ENCODE peak calls at places on chromosomes 3 and 15, in five cellular contexts. One of them, this sample, is unnamed.

GRCh38 chr15:84759018-84759417 is 10.6 kb downstream of the ZNF592 start:
- DNase-seq in thyroid gland: no peak
- DNase-seq in CD4-positive, CD25-positive, alpha-beta regulatory T cell: no peak
- DNase-seq in tibial nerve: no peak
- DNase-seq in endodermal cell: no peak
- DNase-seq in this sample: no peak

GRCh38 chr15:72278737-72279136 is 6.4 kb upstream of the PARP6 start:
- DNase-seq in thyroid gland: no peak
- DNase-seq in CD4-positive, CD25-positive, alpha-beta regulatory T cell: no peak
- DNase-seq in tibial nerve: no peak
- DNase-seq in endodermal cell: no peak
- DNase-seq in this sample: no peak

GRCh38 chr3:56624725-56625124 is 58.3 kb downstream of the TASOR start:
- DNase-seq in thyroid gland: no peak
- DNase-seq in CD4-positive, CD25-positive, alpha-beta regulatory T cell: no peak
- DNase-seq in tibial nerve: no peak
- DNase-seq in endodermal cell: no peak
- DNase-seq in this sample: no peak

GRCh38 chr3:10937141-10937825 is 55.3 kb upstream of the SLC6A1 start:
- DNase-seq in thyroid gland: no peak
- DNase-seq in CD4-positive, CD25-positive, alpha-beta regulatory T cell: no peak
- DNase-seq in tibial nerve: no peak
- DNase-seq in endodermal cell: no peak
- DNase-seq in this sample: no peak

GRCh38 chr3:188749010-188749617 is 422.7 kb upstream of the TPRG1 start:
- DNase-seq in thyroid gland: peak; percentile 50
- DNase-seq in CD4-positive, CD25-positive, alpha-beta regulatory T cell: peak; percentile 57
- DNase-seq in tibial nerve: no peak
- DNase-seq in endodermal cell: peak; percentile 85
- DNase-seq in this sample: no peak

GRCh38 chr3:109278141-109278540 is 38.2 kb downstream of the DPPA2 start:
- DNase-seq in thyroid gland: no peak
- DNase-seq in CD4-positive, CD25-positive, alpha-beta regulatory T cell: no peak
- DNase-seq in tibial nerve: no peak
- DNase-seq in endodermal cell: no peak
- DNase-seq in this sample: no peak

GRCh38 chr3:59886790-59887189 is 837.0 kb upstream of the CFAP20DC start:
- DNase-seq in thyroid gland: no peak
- DNase-seq in CD4-positive, CD25-positive, alpha-beta regulatory T cell: no peak
- DNase-seq in tibial nerve: no peak
- DNase-seq in endodermal cell: no peak
- DNase-seq in this sample: no peak

GRCh38 chr15:80825361-80826030 is 46.3 kb downstream of the CEMIP start:
- DNase-seq in thyroid gland: no peak
- DNase-seq in CD4-positive, CD25-positive, alpha-beta regulatory T cell: no peak
- DNase-seq in tibial nerve: peak; percentile 26
- DNase-seq in endodermal cell: no peak
- DNase-seq in this sample: no peak

GRCh38 chr3:184568918-184569829 is 7.6 kb downstream of the EPHB3 start:
- DNase-seq in thyroid gland: peak; percentile 80
- DNase-seq in CD4-positive, CD25-positive, alpha-beta regulatory T cell: no peak
- DNase-seq in tibial nerve: peak; percentile 87
- DNase-seq in endodermal cell: peak; percentile 84
- DNase-seq in this sample: peak; percentile 41

GRCh38 chr3:178439504-178439903 is 96.7 kb upstream of the KCNMB2 start:
- DNase-seq in thyroid gland: peak; percentile 17
- DNase-seq in CD4-positive, CD25-positive, alpha-beta regulatory T cell: no peak
- DNase-seq in tibial nerve: no peak
- DNase-seq in endodermal cell: no peak
- DNase-seq in this sample: no peak

GRCh38 chr3:194995922-194996321 is 275.0 kb downstream of the XXYLT1 start:
- DNase-seq in thyroid gland: no peak
- DNase-seq in CD4-positive, CD25-positive, alpha-beta regulatory T cell: no peak
- DNase-seq in tibial nerve: no peak
- DNase-seq in endodermal cell: peak; percentile 33
- DNase-seq in this sample: no peak

GRCh38 chr3:24830230-24831152 is 335.8 kb upstream of the THRB start:
- DNase-seq in thyroid gland: peak; percentile 47
- DNase-seq in CD4-positive, CD25-positive, alpha-beta regulatory T cell: no peak
- DNase-seq in tibial nerve: no peak
- DNase-seq in endodermal cell: peak; percentile 58
- DNase-seq in this sample: no peak

GRCh38 chr3:188051801-188052228 is 102.1 kb upstream of the LPP start:
- DNase-seq in thyroid gland: peak; percentile 91
- DNase-seq in CD4-positive, CD25-positive, alpha-beta regulatory T cell: no peak
- DNase-seq in tibial nerve: peak; percentile 59
- DNase-seq in endodermal cell: peak; percentile 59
- DNase-seq in this sample: peak; percentile 38

GRCh38 chr15:27095809-27096580 is 125.0 kb downstream of the GABRG3 start:
- DNase-seq in thyroid gland: no peak
- DNase-seq in CD4-positive, CD25-positive, alpha-beta regulatory T cell: no peak
- DNase-seq in tibial nerve: no peak
- DNase-seq in endodermal cell: no peak
- DNase-seq in this sample: no peak

GRCh38 chr3:108222813-108223307 is 636 bp upstream of the IFT57 start:
- DNase-seq in thyroid gland: no peak
- DNase-seq in CD4-positive, CD25-positive, alpha-beta regulatory T cell: no peak
- DNase-seq in tibial nerve: no peak
- DNase-seq in endodermal cell: no peak
- DNase-seq in this sample: no peak

GRCh38 chr3:57709559-57709958 is 16.7 kb upstream of the DENND6A start:
- DNase-seq in thyroid gland: no peak
- DNase-seq in CD4-positive, CD25-positive, alpha-beta regulatory T cell: no peak
- DNase-seq in tibial nerve: no peak
- DNase-seq in endodermal cell: no peak
- DNase-seq in this sample: no peak

GRCh38 chr3:148789156-148789555 is 38.5 kb upstream of the CPB1 start:
- DNase-seq in thyroid gland: no peak
- DNase-seq in CD4-positive, CD25-positive, alpha-beta regulatory T cell: no peak
- DNase-seq in tibial nerve: peak; percentile 20
- DNase-seq in endodermal cell: no peak
- DNase-seq in this sample: no peak

GRCh38 chr3:117322866-117323265 is 613.3 kb downstream of the TUSC7 start:
- DNase-seq in thyroid gland: no peak
- DNase-seq in CD4-positive, CD25-positive, alpha-beta regulatory T cell: no peak
- DNase-seq in tibial nerve: no peak
- DNase-seq in endodermal cell: no peak
- DNase-seq in this sample: no peak

GRCh38 chr3:186746008-186746407 is 28.8 kb downstream of the KNG1 start:
- DNase-seq in thyroid gland: no peak
- DNase-seq in CD4-positive, CD25-positive, alpha-beta regulatory T cell: no peak
- DNase-seq in tibial nerve: peak; percentile 6
- DNase-seq in endodermal cell: peak; percentile 79
- DNase-seq in this sample: no peak

GRCh38 chr3:139629033-139629432 is 48.7 kb downstream of the NMNAT3 start:
- DNase-seq in thyroid gland: peak; percentile 2
- DNase-seq in CD4-positive, CD25-positive, alpha-beta regulatory T cell: no peak
- DNase-seq in tibial nerve: no peak
- DNase-seq in endodermal cell: peak; percentile 79
- DNase-seq in this sample: no peak

GRCh38 chr3:98962189-98962930 is 60.9 kb upstream of the DCBLD2 start:
- DNase-seq in thyroid gland: no peak
- DNase-seq in CD4-positive, CD25-positive, alpha-beta regulatory T cell: no peak
- DNase-seq in tibial nerve: no peak
- DNase-seq in endodermal cell: no peak
- DNase-seq in this sample: no peak

GRCh38 chr3:177201707-177202397 is 4.6 kb upstream of the TBL1XR1 start:
- DNase-seq in thyroid gland: no peak
- DNase-seq in CD4-positive, CD25-positive, alpha-beta regulatory T cell: peak; percentile 78
- DNase-seq in tibial nerve: no peak
- DNase-seq in endodermal cell: no peak
- DNase-seq in this sample: no peak

GRCh38 chr3:146326875-146327543 is 76.1 kb upstream of the PLSCR4 start:
- DNase-seq in thyroid gland: peak; percentile 49
- DNase-seq in CD4-positive, CD25-positive, alpha-beta regulatory T cell: no peak
- DNase-seq in tibial nerve: peak; percentile 59
- DNase-seq in endodermal cell: no peak
- DNase-seq in this sample: no peak

GRCh38 chr15:51576911-51577500 is 45.6 kb downstream of the DMXL2 start:
- DNase-seq in thyroid gland: no peak
- DNase-seq in CD4-positive, CD25-positive, alpha-beta regulatory T cell: no peak
- DNase-seq in tibial nerve: peak; percentile 51
- DNase-seq in endodermal cell: no peak
- DNase-seq in this sample: no peak

GRCh38 chr3:30440880-30441279 is 165.5 kb upstream of the TGFBR2 start:
- DNase-seq in thyroid gland: no peak
- DNase-seq in CD4-positive, CD25-positive, alpha-beta regulatory T cell: no peak
- DNase-seq in tibial nerve: peak; percentile 59
- DNase-seq in endodermal cell: no peak
- DNase-seq in this sample: peak; percentile 20

GRCh38 chr3:46968783-46969428 is 7.6 kb downstream of the CCDC12 start:
- DNase-seq in thyroid gland: no peak
- DNase-seq in CD4-positive, CD25-positive, alpha-beta regulatory T cell: no peak
- DNase-seq in tibial nerve: no peak
- DNase-seq in endodermal cell: no peak
- DNase-seq in this sample: no peak

GRCh38 chr3:46970391-46971091 is 6.0 kb downstream of the CCDC12 start:
- DNase-seq in thyroid gland: no peak
- DNase-seq in CD4-positive, CD25-positive, alpha-beta regulatory T cell: no peak
- DNase-seq in tibial nerve: no peak
- DNase-seq in endodermal cell: no peak
- DNase-seq in this sample: no peak

GRCh38 chr3:46971151-46971550 is 5.4 kb downstream of the CCDC12 start:
- DNase-seq in thyroid gland: no peak
- DNase-seq in CD4-positive, CD25-positive, alpha-beta regulatory T cell: no peak
- DNase-seq in tibial nerve: no peak
- DNase-seq in endodermal cell: no peak
- DNase-seq in this sample: no peak

GRCh38 chr3:46972396-46972795 is 4.1 kb downstream of the CCDC12 start:
- DNase-seq in thyroid gland: no peak
- DNase-seq in CD4-positive, CD25-positive, alpha-beta regulatory T cell: no peak
- DNase-seq in tibial nerve: no peak
- DNase-seq in endodermal cell: no peak
- DNase-seq in this sample: no peak

DNA sequence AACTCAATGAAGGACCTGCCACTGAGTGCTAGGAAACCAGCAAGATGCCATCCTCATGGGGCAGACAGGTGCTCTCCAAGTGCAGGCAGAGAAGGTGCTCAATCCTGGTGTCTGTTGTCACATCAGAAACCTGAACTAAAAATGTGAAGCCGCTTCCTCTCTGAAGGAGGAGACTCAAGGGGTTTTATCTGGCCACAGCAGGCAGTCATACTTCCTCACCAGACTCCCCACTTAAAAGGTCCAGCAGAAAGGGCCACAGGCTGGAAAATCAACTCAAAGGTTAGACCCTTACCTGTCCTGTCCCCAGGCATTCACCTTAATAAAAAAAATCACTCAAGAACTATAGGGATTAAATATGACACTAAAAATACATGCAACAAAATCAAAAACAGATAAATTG is 4.8 kb downstream of the CCDC12 start:
- DNase-seq in thyroid gland: no peak
- DNase-seq in CD4-positive, CD25-positive, alpha-beta regulatory T cell: no peak
- DNase-seq in tibial nerve: no peak
- DNase-seq in endodermal cell: no peak
- DNase-seq in this sample: no peak
- H3K9me3 ChIP-seq in thyroid gland: no peaks in the 10 kb centered on the region
- H3K9me3 ChIP-seq in CD4-positive, CD25-positive, alpha-beta regulatory T cell: no peaks in the 10 kb centered on the region
- H3K9me3 ChIP-seq in tibial nerve: no peaks in the 10 kb centered on the region
- H3K9me3 ChIP-seq in endodermal cell: no peaks in the 10 kb centered on the region
- H3K9me3 ChIP-seq in this sample: no peaks in the 10 kb centered on the region

GRCh38 chr15:90599639-90600038 is 69.9 kb downstream of the CRTC3 start:
- DNase-seq in thyroid gland: no peak
- DNase-seq in CD4-positive, CD25-positive, alpha-beta regulatory T cell: peak; percentile 33
- DNase-seq in tibial nerve: no peak
- DNase-seq in endodermal cell: peak; percentile 22
- DNase-seq in this sample: no peak

GRCh38 chr15:90598053-90598577 is 68.4 kb downstream of the CRTC3 start:
- DNase-seq in thyroid gland: peak; percentile 62
- DNase-seq in CD4-positive, CD25-positive, alpha-beta regulatory T cell: no peak
- DNase-seq in tibial nerve: peak; percentile 68
- DNase-seq in endodermal cell: peak; percentile 79
- DNase-seq in this sample: no peak

GRCh38 chr15:90597477-90598052 is 67.8 kb downstream of the CRTC3 start:
- DNase-seq in thyroid gland: no peak
- DNase-seq in CD4-positive, CD25-positive, alpha-beta regulatory T cell: peak; percentile 56
- DNase-seq in tibial nerve: no peak
- DNase-seq in endodermal cell: no peak
- DNase-seq in this sample: no peak

GRCh38 chr15:90599116-90599515 is 69.4 kb downstream of the CRTC3 start:
- DNase-seq in thyroid gland: no peak
- DNase-seq in CD4-positive, CD25-positive, alpha-beta regulatory T cell: no peak
- DNase-seq in tibial nerve: no peak
- DNase-seq in endodermal cell: peak; percentile 33
- DNase-seq in this sample: no peak

GRCh38 chr15:90598679-90599078 is 69.0 kb downstream of the CRTC3 start:
- DNase-seq in thyroid gland: no peak
- DNase-seq in CD4-positive, CD25-positive, alpha-beta regulatory T cell: no peak
- DNase-seq in tibial nerve: no peak
- DNase-seq in endodermal cell: peak; percentile 31
- DNase-seq in this sample: no peak
- H3K4me3 ChIP-seq in thyroid gland: no peak overlapping the region
- H3K4me3 ChIP-seq in CD4-positive, CD25-positive, alpha-beta regulatory T cell: peak overlapping the region; percentile 77
- H3K4me3 ChIP-seq in tibial nerve: no peak overlapping the region
- H3K4me3 ChIP-seq in endodermal cell: no peak overlapping the region
- H3K4me3 ChIP-seq in this sample: no peak overlapping the region

GRCh38 chr3:196775938-196776337 is 36.3 kb downstream of the PAK2 start:
- DNase-seq in thyroid gland: no peak
- DNase-seq in CD4-positive, CD25-positive, alpha-beta regulatory T cell: no peak
- DNase-seq in tibial nerve: no peak
- DNase-seq in endodermal cell: no peak
- DNase-seq in this sample: no peak

GRCh38 chr3:196774191-196774820 is 34.6 kb downstream of the PAK2 start:
- DNase-seq in thyroid gland: no peak
- DNase-seq in CD4-positive, CD25-positive, alpha-beta regulatory T cell: no peak
- DNase-seq in tibial nerve: no peak
- DNase-seq in endodermal cell: no peak
- DNase-seq in this sample: no peak

GRCh38 chr3:196782496-196782895 is 42.8 kb downstream of the PAK2 start:
- DNase-seq in thyroid gland: no peak
- DNase-seq in CD4-positive, CD25-positive, alpha-beta regulatory T cell: no peak
- DNase-seq in tibial nerve: no peak
- DNase-seq in endodermal cell: no peak
- DNase-seq in this sample: no peak

GRCh38 chr3:196774845-196775422 is 35.3 kb downstream of the PAK2 start:
- DNase-seq in thyroid gland: no peak
- DNase-seq in CD4-positive, CD25-positive, alpha-beta regulatory T cell: no peak
- DNase-seq in tibial nerve: no peak
- DNase-seq in endodermal cell: no peak
- DNase-seq in this sample: no peak

GRCh38 chr3:196778755-196779154 is 39.1 kb downstream of the PAK2 start:
- DNase-seq in thyroid gland: no peak
- DNase-seq in CD4-positive, CD25-positive, alpha-beta regulatory T cell: no peak
- DNase-seq in tibial nerve: no peak
- DNase-seq in endodermal cell: no peak
- DNase-seq in this sample: no peak
- H3K9me3 ChIP-seq in thyroid gland: no peaks in the 10 kb centered on the region
- H3K9me3 ChIP-seq in CD4-positive, CD25-positive, alpha-beta regulatory T cell: no peaks in the 10 kb centered on the region
- H3K9me3 ChIP-seq in tibial nerve: no peaks in the 10 kb centered on the region
- H3K9me3 ChIP-seq in endodermal cell: peaks cover 28% of the 10 kb centered on the region
- H3K9me3 ChIP-seq in this sample: no peaks in the 10 kb centered on the region

DNA sequence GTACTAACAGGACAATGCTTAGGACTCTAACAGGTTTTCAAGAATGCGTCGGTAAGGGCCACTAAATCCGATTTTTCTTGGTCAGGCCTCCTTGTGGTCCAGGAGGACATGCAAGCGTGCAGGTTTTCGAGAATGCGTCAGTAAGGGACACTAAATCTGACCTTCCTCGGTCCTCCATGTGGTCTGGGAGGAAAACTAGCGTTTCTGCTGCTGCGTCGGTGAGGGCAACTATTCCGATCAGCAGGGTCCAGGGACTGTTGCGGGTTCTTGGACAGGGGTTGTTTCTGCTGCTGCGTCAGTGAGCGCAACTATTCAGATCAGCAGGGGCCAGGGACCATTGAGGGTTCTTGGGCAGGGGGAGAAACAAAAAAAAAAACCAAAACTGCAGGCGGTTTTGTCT is 7.8 kb upstream of the UBP1 start:
- DNase-seq in thyroid gland: no peak
- DNase-seq in CD4-positive, CD25-positive, alpha-beta regulatory T cell: no peak
- DNase-seq in tibial nerve: no peak
- DNase-seq in endodermal cell: peak; percentile 58
- DNase-seq in this sample: no peak
- H3K4me3 ChIP-seq in thyroid gland: no peak overlapping the region
- H3K4me3 ChIP-seq in CD4-positive, CD25-positive, alpha-beta regulatory T cell: no peak overlapping the region
- H3K4me3 ChIP-seq in tibial nerve: no peak overlapping the region
- H3K4me3 ChIP-seq in endodermal cell: peak overlapping the region; percentile 93
- H3K4me3 ChIP-seq in this sample: no peak overlapping the region